ENCODE peak calls at places on chromosomes 5 and 9, in four cellular contexts. O is pancreas; E is left ventricle myocardium superior; Y is central memory CD8-positive, alpha-beta T cell. X is an unnamed sample.

GRCh38 chr5:68200288-68200687 is 15.3 kb upstream of the PIK3R1 start:
- ATAC-seq in O (no peak), E (no peak), Y (no peak), X (no peak)

GRCh38 chr9:34246453-34246852 is 67.6 kb downstream of the UBAP1 start:
- ATAC-seq in O (no peak), E (peak), Y (no peak), X (no peak)

GRCh38 chr5:172380261-172380991 is 73.9 kb downstream of the SH3PXD2B start:
- ATAC-seq in O (no peak), E (peak), Y (no peak), X (no peak)

GRCh38 chr9:116153765-116154333 is at the start of gene PAPPA:
- ATAC-seq in O (peak), E (no peak), Y (no peak), X (no peak)

GRCh38 chr9:70566743-70567142 is 152.3 kb upstream of the KLF9 start:
- ATAC-seq in O (peak), E (no peak), Y (no peak), X (no peak)

GRCh38 chr9:14883310-14883944 is 26.8 kb downstream of the FREM1 start:
- ATAC-seq in O (no peak), E (peak), Y (no peak), X (no peak)

GRCh38 chr9:1071730-1072129 is 21.6 kb downstream of the DMRT2 start:
- ATAC-seq in O (no peak), E (no peak), Y (no peak), X (no peak)

GRCh38 chr5:154857534-154858250 is 735 bp upstream of the CNOT8 start:
- ATAC-seq in O (peak), E (peak), Y (peak), X (peak)

GRCh38 chr9:130938184-130938651 is 829 bp downstream of the FIBCD1 start:
- ATAC-seq in O (no peak), E (no peak), Y (no peak), X (no peak)

GRCh38 chr9:90024823-90025222 is 420.0 kb downstream of the GADD45G start:
- ATAC-seq in O (no peak), E (peak), Y (no peak), X (no peak)

GRCh38 chr9:107624216-107624948 is 134.8 kb upstream of the KLF4 start:
- ATAC-seq in O (no peak), E (no peak), Y (no peak), X (peak)

GRCh38 chr5:623531-623930 is 11.4 kb downstream of the CEP72 start:
- ATAC-seq in O (no peak), E (no peak), Y (no peak), X (no peak)

GRCh38 chr5:174610968-174611367 is 113.4 kb upstream of the MSX2 start:
- ATAC-seq in O (no peak), E (no peak), Y (no peak), X (no peak)

X was measured in SK-N-SH treated with all-trans-retinoic acid at 6 μM for 48 hours.